ENCODE peak calls at places on chromosome 21, in seven cellular contexts. Y, C, Q, R, H, U and J are unnamed samples.

GRCh38 chr21:30629173-30629572 is 5.8 kb upstream of the KRTAP20-2 start:
- DNase-seq in Y (no peak), C (no peak), Q (no peak), R (no peak), H (no peak), U (no peak), J (no peak)

GRCh38 chr21:28099296-28099695 is 893.4 kb downstream of the LTN1 start:
- DNase-seq in Y (no peak), C (no peak), Q (no peak), R (no peak), H (no peak), U (no peak), J (no peak)

GRCh38 chr21:28867401-28867800 is 125.3 kb downstream of the LTN1 start:
- DNase-seq in Y (no peak), C (no peak), Q (no peak), R (no peak), H (no peak), U (no peak), J (no peak)

GRCh38 chr21:28521932-28522826 is 470.5 kb downstream of the LTN1 start:
- DNase-seq in Y (no peak), C (no peak), Q (no peak), R (no peak), H (peak; percentile 11), U (no peak), J (peak; percentile 50)

GRCh38 chr21:33775100-33775828 is 133.0 kb downstream of the ITSN1 start:
- DNase-seq in Y (no peak), C (no peak), Q (no peak), R (no peak), H (no peak), U (no peak), J (peak; percentile 65)

GRCh38 chr21:33844104-33844889 is 71.3 kb downstream of the ATP5PO start:
- DNase-seq in Y (no peak), C (no peak), Q (no peak), R (no peak), H (no peak), U (peak; percentile 40), J (no peak)

GRCh38 chr21:28068455-28069358 is 924.0 kb downstream of the LTN1 start:
- DNase-seq in Y (no peak), C (no peak), Q (no peak), R (no peak), H (no peak), U (no peak), J (no peak)

GRCh38 chr21:28899220-28899619 is 93.5 kb downstream of the LTN1 start:
- DNase-seq in Y (no peak), C (no peak), Q (no peak), R (no peak), H (no peak), U (no peak), J (no peak)

GRCh38 chr21:38766987-38767722 is 38.6 kb upstream of the ETS2 start:
- DNase-seq in Y (no peak), C (no peak), Q (peak; percentile 96), R (no peak), H (no peak), U (peak; percentile 20), J (no peak)

GRCh38 chr21:41024341-41025056 is 143.5 kb upstream of the BACE2 start:
- DNase-seq in Y (no peak), C (no peak), Q (no peak), R (no peak), H (no peak), U (no peak), J (peak; percentile 87)
- TF ChIP-seq JUND in Y (no peak), C (no peak), Q (no peak), R (no peak), H (no peak), U (no peak), J (peak; percentile 42)

DNA sequence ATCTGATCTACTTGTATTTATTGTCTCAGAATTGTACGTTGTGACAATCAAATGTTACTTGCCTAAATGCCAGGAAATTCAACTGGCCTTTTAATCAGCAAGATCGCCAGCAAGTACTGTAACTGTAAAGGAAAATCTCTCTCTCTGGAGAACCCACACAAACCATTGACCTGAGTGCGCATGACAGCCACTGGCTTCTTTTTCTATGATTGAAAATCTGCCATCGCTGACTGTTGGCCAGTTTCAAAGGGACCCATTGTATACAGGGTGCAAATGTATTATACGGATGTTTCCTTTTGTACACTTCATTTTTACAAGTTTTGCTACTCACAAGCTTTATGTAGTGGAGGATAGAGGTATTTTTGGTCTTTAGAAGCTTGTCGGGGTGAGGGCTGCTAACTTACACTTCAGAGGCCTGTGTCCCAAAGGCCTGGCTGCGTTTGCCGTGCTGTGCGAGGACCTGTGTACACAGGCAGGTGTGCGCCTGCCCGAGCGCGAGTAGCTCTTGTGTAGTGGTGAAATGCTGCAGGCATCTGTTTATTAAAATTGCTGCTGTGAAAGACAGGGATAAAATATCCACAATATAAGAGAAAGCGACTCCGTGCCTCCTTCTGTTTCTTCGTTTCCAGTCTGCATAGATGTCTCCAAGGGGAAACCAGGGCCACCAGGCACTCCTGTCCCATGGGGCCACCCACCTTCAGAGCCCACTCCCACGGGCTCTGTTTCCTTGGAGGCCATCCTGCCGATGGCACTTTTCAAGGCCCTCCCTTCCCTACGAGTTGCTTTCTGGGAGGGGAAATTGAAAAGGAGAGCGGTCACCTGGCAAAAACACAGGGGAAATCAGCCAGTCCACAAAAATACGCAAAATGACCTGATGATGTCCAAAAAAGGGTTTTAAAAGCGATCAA is 25.3 kb upstream of the TRAPPC10 start:
- DNase-seq in Y (no peak), C (no peak), Q (no peak), R (no peak), H (peak; percentile 27), U (no peak), J (no peak)
- TF ChIP-seq JUND in Y (no peak), C (no peak), Q (no peak), R (no peak), H (no peak), U (no peak), J (no peak)

GRCh38 chr21:26005464-26005863 is 165.1 kb downstream of the APP start:
- DNase-seq in Y (no peak), C (no peak), Q (no peak), R (no peak), H (no peak), U (no peak), J (no peak)

GRCh38 chr21:25999935-26000582 is 170.5 kb downstream of the APP start:
- DNase-seq in Y (no peak), C (no peak), Q (no peak), R (no peak), H (no peak), U (no peak), J (no peak)

GRCh38 chr21:26001356-26001755 is 169.2 kb downstream of the APP start:
- DNase-seq in Y (no peak), C (no peak), Q (no peak), R (peak; percentile 9), H (no peak), U (no peak), J (no peak)

GRCh38 chr21:26007911-26008579 is 162.5 kb downstream of the APP start:
- DNase-seq in Y (no peak), C (no peak), Q (no peak), R (no peak), H (no peak), U (no peak), J (no peak)

GRCh38 chr21:26003428-26003827 is 167.1 kb downstream of the APP start:
- DNase-seq in Y (no peak), C (no peak), Q (no peak), R (no peak), H (no peak), U (no peak), J (no peak)
- TF ChIP-seq JUND in Y (no peak), C (no peak), Q (no peak), R (no peak), H (no peak), U (no peak), J (no peak)

GRCh38 chr21:35953570-35953969 is 106.8 kb downstream of the SETD4 start:
- DNase-seq in Y (no peak), C (no peak), Q (no peak), R (no peak), H (no peak), U (peak; percentile 95), J (no peak)
- TF ChIP-seq JUND in Y (no peak), C (no peak), Q (no peak), R (no peak), H (no peak), U (no peak), J (no peak)

GRCh38 chr21:37249112-37249904 is 17.8 kb downstream of the VPS26C start:
- DNase-seq in Y (no peak), C (no peak), Q (peak; percentile 11), R (no peak), H (no peak), U (no peak), J (no peak)
- TF ChIP-seq JUND in Y (no peak), C (no peak), Q (no peak), R (no peak), H (no peak), U (no peak), J (no peak)

DNA sequence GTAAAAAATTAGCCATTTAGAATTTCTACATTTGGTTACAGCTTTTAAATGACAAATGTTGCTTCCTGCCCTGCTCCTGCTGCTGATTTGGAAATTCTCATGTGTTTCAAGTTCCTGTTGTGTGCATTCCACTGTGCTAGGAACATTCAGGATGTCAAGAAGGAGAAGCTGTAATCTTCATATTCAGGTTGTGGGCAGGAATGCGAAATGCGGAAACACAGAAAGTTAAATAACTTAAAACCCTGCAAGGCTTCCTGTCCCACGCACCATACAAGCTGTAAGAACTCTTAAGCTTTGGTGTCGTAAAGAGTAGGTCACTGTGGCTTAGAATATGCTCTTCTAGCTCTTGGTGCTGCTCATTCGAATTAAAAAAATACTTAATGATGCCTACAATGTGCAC is 52.6 kb downstream of the S100B start:
- DNase-seq in Y (no peak), C (no peak), Q (no peak), R (no peak), H (no peak), U (no peak), J (no peak)
- TF ChIP-seq JUND in Y (no peak), C (no peak), Q (no peak), R (no peak), H (no peak), U (no peak), J (no peak)

DNA sequence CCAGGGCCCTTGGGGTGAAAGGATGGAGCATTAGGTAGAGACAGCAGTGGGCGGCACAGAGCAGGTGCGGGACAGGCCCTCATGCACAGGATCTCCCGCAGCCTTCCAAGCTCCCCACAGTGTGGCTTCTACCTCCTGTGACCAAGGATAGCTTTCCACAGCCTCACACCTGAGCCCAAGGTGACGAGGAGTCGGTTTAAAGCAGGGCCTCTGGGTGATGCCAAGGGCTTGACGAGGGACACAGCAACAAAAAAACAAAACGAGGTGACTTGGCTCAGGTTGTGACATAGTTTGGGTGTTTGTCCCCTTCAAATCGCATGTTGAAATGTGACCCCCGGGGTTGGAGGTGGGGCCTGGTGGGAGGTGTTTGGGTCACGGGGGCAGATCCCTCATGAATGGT is 15.3 kb downstream of the RSPH1 start:
- DNase-seq in Y (no peak), C (no peak), Q (no peak), R (no peak), H (no peak), U (no peak), J (no peak)
- TF ChIP-seq JUND in Y (no peak), C (no peak), Q (no peak), R (no peak), H (no peak), U (no peak), J (no peak)

GRCh38 chr21:15604424-15604823 is 125.4 kb upstream of the USP25 start:
- DNase-seq in Y (no peak), C (no peak), Q (no peak), R (no peak), H (no peak), U (no peak), J (no peak)
- TF ChIP-seq JUND in Y (no peak), C (no peak), Q (no peak), R (no peak), H (no peak), U (no peak), J (no peak)